ENCODE peak calls at places on chromosomes 12 and 14, in eight cellular contexts. One of them, this sample, is unnamed.

GRCh38 chr12:70920251-70920851 is at the start of gene PTPRR:
- DNase-seq in right lobe of liver: no peak
- DNase-seq in lower leg skin: no peak
- DNase-seq in GM13976: no peak
- DNase-seq in NCI-H2081: peak
- DNase-seq in activated T-helper 9 cell treated with anti-CD3 and anti-CD28 coated beads, Interleukin-2, amount 50 U/mL, for 16 hours: no peak
- DNase-seq in mucosa of gallbladder: no peak
- DNase-seq in naive thymus-derived CD8-positive, alpha-beta T cell: no peak
- DNase-seq in this sample: no peak

GRCh38 chr12:19183121-19183838 is 53.7 kb downstream of the PLEKHA5 start:
- DNase-seq in NCI-H2081: no peak
- DNase-seq in mucosa of gallbladder: no peak
- DNase-seq in naive thymus-derived CD8-positive, alpha-beta T cell: no peak
- DNase-seq in GM13976: no peak
- DNase-seq in activated T-helper 9 cell treated with anti-CD3 and anti-CD28 coated beads, Interleukin-2, amount 50 U/mL, for 16 hours: no peak
- DNase-seq in lower leg skin: no peak
- DNase-seq in right lobe of liver: no peak
- DNase-seq in this sample: no peak

GRCh38 chr14:47040490-47040889 is 388.9 kb upstream of the RPL10L start:
- DNase-seq in naive thymus-derived CD8-positive, alpha-beta T cell: no peak
- DNase-seq in NCI-H2081: peak
- DNase-seq in activated T-helper 9 cell treated with anti-CD3 and anti-CD28 coated beads, Interleukin-2, amount 50 U/mL, for 16 hours: no peak
- DNase-seq in mucosa of gallbladder: peak
- DNase-seq in lower leg skin: peak
- DNase-seq in GM13976: no peak
- DNase-seq in right lobe of liver: no peak
- DNase-seq in this sample: no peak

GRCh38 chr14:30957813-30958370 is 67.6 kb upstream of the AP4S1 start:
- DNase-seq in mucosa of gallbladder: peak
- DNase-seq in GM13976: no peak
- DNase-seq in activated T-helper 9 cell treated with anti-CD3 and anti-CD28 coated beads, Interleukin-2, amount 50 U/mL, for 16 hours: no peak
- DNase-seq in lower leg skin: no peak
- DNase-seq in NCI-H2081: no peak
- DNase-seq in naive thymus-derived CD8-positive, alpha-beta T cell: no peak
- DNase-seq in right lobe of liver: peak
- DNase-seq in this sample: no peak

GRCh38 chr14:33120341-33120740 is 181.7 kb downstream of the NPAS3 start:
- DNase-seq in mucosa of gallbladder: no peak
- DNase-seq in lower leg skin: no peak
- DNase-seq in activated T-helper 9 cell treated with anti-CD3 and anti-CD28 coated beads, Interleukin-2, amount 50 U/mL, for 16 hours: no peak
- DNase-seq in NCI-H2081: no peak
- DNase-seq in right lobe of liver: no peak
- DNase-seq in naive thymus-derived CD8-positive, alpha-beta T cell: no peak
- DNase-seq in GM13976: no peak
- DNase-seq in this sample: no peak

GRCh38 chr14:55814064-55814463 is 234.1 kb downstream of the KTN1 start:
- DNase-seq in NCI-H2081: no peak
- DNase-seq in mucosa of gallbladder: no peak
- DNase-seq in activated T-helper 9 cell treated with anti-CD3 and anti-CD28 coated beads, Interleukin-2, amount 50 U/mL, for 16 hours: no peak
- DNase-seq in naive thymus-derived CD8-positive, alpha-beta T cell: no peak
- DNase-seq in right lobe of liver: no peak
- DNase-seq in lower leg skin: no peak
- DNase-seq in GM13976: no peak
- DNase-seq in this sample: no peak

GRCh38 chr12:1328385-1328784 is 266.0 kb downstream of the FBXL14 start:
- DNase-seq in GM13976: no peak
- DNase-seq in NCI-H2081: no peak
- DNase-seq in right lobe of liver: no peak
- DNase-seq in activated T-helper 9 cell treated with anti-CD3 and anti-CD28 coated beads, Interleukin-2, amount 50 U/mL, for 16 hours: no peak
- DNase-seq in mucosa of gallbladder: peak
- DNase-seq in naive thymus-derived CD8-positive, alpha-beta T cell: no peak
- DNase-seq in lower leg skin: no peak
- DNase-seq in this sample: no peak

GRCh38 chr14:55699131-55700057 is 119.4 kb downstream of the KTN1 start:
- DNase-seq in lower leg skin: no peak
- DNase-seq in naive thymus-derived CD8-positive, alpha-beta T cell: no peak
- DNase-seq in mucosa of gallbladder: no peak
- DNase-seq in activated T-helper 9 cell treated with anti-CD3 and anti-CD28 coated beads, Interleukin-2, amount 50 U/mL, for 16 hours: no peak
- DNase-seq in NCI-H2081: no peak
- DNase-seq in right lobe of liver: no peak
- DNase-seq in GM13976: no peak
- DNase-seq in this sample: no peak

GRCh38 chr12:59736786-59737185 is 141.0 kb downstream of the SLC16A7 start:
- DNase-seq in right lobe of liver: no peak
- DNase-seq in naive thymus-derived CD8-positive, alpha-beta T cell: no peak
- DNase-seq in GM13976: no peak
- DNase-seq in activated T-helper 9 cell treated with anti-CD3 and anti-CD28 coated beads, Interleukin-2, amount 50 U/mL, for 16 hours: no peak
- DNase-seq in lower leg skin: no peak
- DNase-seq in mucosa of gallbladder: no peak
- DNase-seq in NCI-H2081: no peak
- DNase-seq in this sample: no peak

GRCh38 chr12:26878661-26879119 is 45.7 kb upstream of the ITPR2 start:
- DNase-seq in naive thymus-derived CD8-positive, alpha-beta T cell: no peak
- DNase-seq in NCI-H2081: peak
- DNase-seq in lower leg skin: peak
- DNase-seq in GM13976: no peak
- DNase-seq in mucosa of gallbladder: peak
- DNase-seq in right lobe of liver: peak
- DNase-seq in activated T-helper 9 cell treated with anti-CD3 and anti-CD28 coated beads, Interleukin-2, amount 50 U/mL, for 16 hours: no peak
- DNase-seq in this sample: no peak

GRCh38 chr14:90518075-90518940 is 121.5 kb downstream of the CALM1 start:
- DNase-seq in activated T-helper 9 cell treated with anti-CD3 and anti-CD28 coated beads, Interleukin-2, amount 50 U/mL, for 16 hours: no peak
- DNase-seq in lower leg skin: no peak
- DNase-seq in right lobe of liver: no peak
- DNase-seq in mucosa of gallbladder: no peak
- DNase-seq in naive thymus-derived CD8-positive, alpha-beta T cell: no peak
- DNase-seq in GM13976: no peak
- DNase-seq in NCI-H2081: no peak
- DNase-seq in this sample: no peak

GRCh38 chr12:47896633-47897032 is 8.2 kb downstream of the VDR start:
- DNase-seq in naive thymus-derived CD8-positive, alpha-beta T cell: no peak
- DNase-seq in right lobe of liver: no peak
- DNase-seq in lower leg skin: no peak
- DNase-seq in GM13976: no peak
- DNase-seq in activated T-helper 9 cell treated with anti-CD3 and anti-CD28 coated beads, Interleukin-2, amount 50 U/mL, for 16 hours: no peak
- DNase-seq in mucosa of gallbladder: peak
- DNase-seq in NCI-H2081: peak
- DNase-seq in this sample: no peak

GRCh38 chr12:130743606-130744005 is 27.5 kb upstream of the RIMBP2 start:
- DNase-seq in mucosa of gallbladder: no peak
- DNase-seq in activated T-helper 9 cell treated with anti-CD3 and anti-CD28 coated beads, Interleukin-2, amount 50 U/mL, for 16 hours: no peak
- DNase-seq in naive thymus-derived CD8-positive, alpha-beta T cell: no peak
- DNase-seq in lower leg skin: no peak
- DNase-seq in GM13976: no peak
- DNase-seq in NCI-H2081: no peak
- DNase-seq in right lobe of liver: no peak
- DNase-seq in this sample: no peak

GRCh38 chr12:5247144-5247543 is 184.8 kb upstream of the NTF3 start:
- DNase-seq in naive thymus-derived CD8-positive, alpha-beta T cell: no peak
- DNase-seq in GM13976: no peak
- DNase-seq in lower leg skin: no peak
- DNase-seq in activated T-helper 9 cell treated with anti-CD3 and anti-CD28 coated beads, Interleukin-2, amount 50 U/mL, for 16 hours: no peak
- DNase-seq in mucosa of gallbladder: no peak
- DNase-seq in right lobe of liver: no peak
- DNase-seq in NCI-H2081: no peak
- DNase-seq in this sample: no peak

GRCh38 chr12:27179399-27180214 is 64.5 kb upstream of the STK38L start:
- DNase-seq in NCI-H2081: no peak
- DNase-seq in GM13976: peak
- DNase-seq in mucosa of gallbladder: peak
- DNase-seq in lower leg skin: no peak
- DNase-seq in naive thymus-derived CD8-positive, alpha-beta T cell: no peak
- DNase-seq in right lobe of liver: no peak
- DNase-seq in activated T-helper 9 cell treated with anti-CD3 and anti-CD28 coated beads, Interleukin-2, amount 50 U/mL, for 16 hours: no peak
- DNase-seq in this sample: no peak

GRCh38 chr14:24259282-24260025 is 3.5 kb downstream of the TGM1 start:
- DNase-seq in activated T-helper 9 cell treated with anti-CD3 and anti-CD28 coated beads, Interleukin-2, amount 50 U/mL, for 16 hours: no peak
- DNase-seq in mucosa of gallbladder: no peak
- DNase-seq in right lobe of liver: no peak
- DNase-seq in naive thymus-derived CD8-positive, alpha-beta T cell: no peak
- DNase-seq in NCI-H2081: no peak
- DNase-seq in lower leg skin: peak
- DNase-seq in GM13976: no peak
- DNase-seq in this sample: no peak

GRCh38 chr14:55556929-55557623 is 22.9 kb upstream of the KTN1 start:
- DNase-seq in lower leg skin: peak
- DNase-seq in GM13976: no peak
- DNase-seq in NCI-H2081: no peak
- DNase-seq in naive thymus-derived CD8-positive, alpha-beta T cell: no peak
- DNase-seq in right lobe of liver: peak
- DNase-seq in activated T-helper 9 cell treated with anti-CD3 and anti-CD28 coated beads, Interleukin-2, amount 50 U/mL, for 16 hours: no peak
- DNase-seq in mucosa of gallbladder: peak
- DNase-seq in this sample: peak

GRCh38 chr14:103456167-103456835 is 66.3 kb downstream of the CKB start:
- DNase-seq in mucosa of gallbladder: no peak
- DNase-seq in activated T-helper 9 cell treated with anti-CD3 and anti-CD28 coated beads, Interleukin-2, amount 50 U/mL, for 16 hours: no peak
- DNase-seq in right lobe of liver: no peak
- DNase-seq in NCI-H2081: no peak
- DNase-seq in GM13976: no peak
- DNase-seq in lower leg skin: no peak
- DNase-seq in naive thymus-derived CD8-positive, alpha-beta T cell: no peak
- DNase-seq in this sample: no peak

GRCh38 chr12:990308-990648 is 745 bp upstream of the ERC1 start:
- DNase-seq in NCI-H2081: peak
- DNase-seq in naive thymus-derived CD8-positive, alpha-beta T cell: peak
- DNase-seq in lower leg skin: peak
- DNase-seq in GM13976: peak
- DNase-seq in right lobe of liver: peak
- DNase-seq in mucosa of gallbladder: peak
- DNase-seq in activated T-helper 9 cell treated with anti-CD3 and anti-CD28 coated beads, Interleukin-2, amount 50 U/mL, for 16 hours: peak
- DNase-seq in this sample: peak

GRCh38 chr14:102774391-102775153 is 2.7 kb upstream of the TRAF3 start:
- DNase-seq in lower leg skin: no peak
- DNase-seq in naive thymus-derived CD8-positive, alpha-beta T cell: peak
- DNase-seq in activated T-helper 9 cell treated with anti-CD3 and anti-CD28 coated beads, Interleukin-2, amount 50 U/mL, for 16 hours: peak
- DNase-seq in GM13976: peak
- DNase-seq in right lobe of liver: no peak
- DNase-seq in mucosa of gallbladder: peak
- DNase-seq in NCI-H2081: peak
- DNase-seq in this sample: no peak

GRCh38 chr14:95388699-95389098 is 69.0 kb upstream of the CLMN start:
- DNase-seq in mucosa of gallbladder: no peak
- DNase-seq in lower leg skin: peak
- DNase-seq in right lobe of liver: no peak
- DNase-seq in naive thymus-derived CD8-positive, alpha-beta T cell: no peak
- DNase-seq in NCI-H2081: no peak
- DNase-seq in GM13976: no peak
- DNase-seq in activated T-helper 9 cell treated with anti-CD3 and anti-CD28 coated beads, Interleukin-2, amount 50 U/mL, for 16 hours: no peak
- DNase-seq in this sample: no peak

GRCh38 chr14:34843011-34843554 is 32.1 kb downstream of the BAZ1A start:
- DNase-seq in naive thymus-derived CD8-positive, alpha-beta T cell: no peak
- DNase-seq in GM13976: peak
- DNase-seq in activated T-helper 9 cell treated with anti-CD3 and anti-CD28 coated beads, Interleukin-2, amount 50 U/mL, for 16 hours: no peak
- DNase-seq in right lobe of liver: no peak
- DNase-seq in lower leg skin: no peak
- DNase-seq in mucosa of gallbladder: no peak
- DNase-seq in NCI-H2081: no peak
- DNase-seq in this sample: no peak

GRCh38 chr14:105348169-105348944 is 33.8 kb downstream of the PACS2 start:
- DNase-seq in mucosa of gallbladder: no peak
- DNase-seq in NCI-H2081: no peak
- DNase-seq in lower leg skin: no peak
- DNase-seq in GM13976: no peak
- DNase-seq in activated T-helper 9 cell treated with anti-CD3 and anti-CD28 coated beads, Interleukin-2, amount 50 U/mL, for 16 hours: no peak
- DNase-seq in naive thymus-derived CD8-positive, alpha-beta T cell: no peak
- DNase-seq in right lobe of liver: no peak
- DNase-seq in this sample: peak

GRCh38 chr12:92080390-92081285 is 65.0 kb downstream of the BTG1 start:
- DNase-seq in GM13976: no peak
- DNase-seq in right lobe of liver: no peak
- DNase-seq in naive thymus-derived CD8-positive, alpha-beta T cell: no peak
- DNase-seq in activated T-helper 9 cell treated with anti-CD3 and anti-CD28 coated beads, Interleukin-2, amount 50 U/mL, for 16 hours: no peak
- DNase-seq in mucosa of gallbladder: no peak
- DNase-seq in NCI-H2081: no peak
- DNase-seq in lower leg skin: no peak
- DNase-seq in this sample: no peak

GRCh38 chr14:103014466-103015319 is 42.7 kb downstream of the CDC42BPB start:
- DNase-seq in mucosa of gallbladder: no peak
- DNase-seq in GM13976: no peak
- DNase-seq in right lobe of liver: no peak
- DNase-seq in naive thymus-derived CD8-positive, alpha-beta T cell: no peak
- DNase-seq in activated T-helper 9 cell treated with anti-CD3 and anti-CD28 coated beads, Interleukin-2, amount 50 U/mL, for 16 hours: no peak
- DNase-seq in lower leg skin: no peak
- DNase-seq in NCI-H2081: peak
- DNase-seq in this sample: no peak

GRCh38 chr14:64417042-64417770 is 29.1 kb downstream of the MTHFD1 start:
- DNase-seq in activated T-helper 9 cell treated with anti-CD3 and anti-CD28 coated beads, Interleukin-2, amount 50 U/mL, for 16 hours: no peak
- DNase-seq in mucosa of gallbladder: no peak
- DNase-seq in naive thymus-derived CD8-positive, alpha-beta T cell: no peak
- DNase-seq in GM13976: no peak
- DNase-seq in lower leg skin: peak
- DNase-seq in NCI-H2081: no peak
- DNase-seq in right lobe of liver: no peak
- DNase-seq in this sample: no peak

GRCh38 chr14:36928432-36928831 is 244.0 kb downstream of the SLC25A21 start:
- DNase-seq in right lobe of liver: no peak
- DNase-seq in GM13976: no peak
- DNase-seq in naive thymus-derived CD8-positive, alpha-beta T cell: no peak
- DNase-seq in NCI-H2081: no peak
- DNase-seq in mucosa of gallbladder: no peak
- DNase-seq in activated T-helper 9 cell treated with anti-CD3 and anti-CD28 coated beads, Interleukin-2, amount 50 U/mL, for 16 hours: no peak
- DNase-seq in lower leg skin: no peak
- DNase-seq in this sample: no peak

GRCh38 chr12:4939418-4940023 is 29.8 kb downstream of the KCNA1 start:
- DNase-seq in GM13976: no peak
- DNase-seq in NCI-H2081: peak
- DNase-seq in mucosa of gallbladder: no peak
- DNase-seq in activated T-helper 9 cell treated with anti-CD3 and anti-CD28 coated beads, Interleukin-2, amount 50 U/mL, for 16 hours: no peak
- DNase-seq in naive thymus-derived CD8-positive, alpha-beta T cell: no peak
- DNase-seq in lower leg skin: no peak
- DNase-seq in right lobe of liver: no peak
- DNase-seq in this sample: no peak

GRCh38 chr14:37078131-37078530 is 94.3 kb downstream of the SLC25A21 start:
- DNase-seq in right lobe of liver: no peak
- DNase-seq in lower leg skin: no peak
- DNase-seq in naive thymus-derived CD8-positive, alpha-beta T cell: no peak
- DNase-seq in activated T-helper 9 cell treated with anti-CD3 and anti-CD28 coated beads, Interleukin-2, amount 50 U/mL, for 16 hours: no peak
- DNase-seq in mucosa of gallbladder: no peak
- DNase-seq in GM13976: no peak
- DNase-seq in NCI-H2081: no peak
- DNase-seq in this sample: no peak

GRCh38 chr12:59833408-59833807 is 237.6 kb downstream of the SLC16A7 start:
- DNase-seq in activated T-helper 9 cell treated with anti-CD3 and anti-CD28 coated beads, Interleukin-2, amount 50 U/mL, for 16 hours: no peak
- DNase-seq in lower leg skin: no peak
- DNase-seq in NCI-H2081: no peak
- DNase-seq in mucosa of gallbladder: no peak
- DNase-seq in right lobe of liver: no peak
- DNase-seq in GM13976: no peak
- DNase-seq in naive thymus-derived CD8-positive, alpha-beta T cell: no peak
- DNase-seq in this sample: no peak

GRCh38 chr14:73717247-73717646 is 3.1 kb upstream of the PNMA1 start:
- DNase-seq in mucosa of gallbladder: peak
- DNase-seq in NCI-H2081: no peak
- DNase-seq in naive thymus-derived CD8-positive, alpha-beta T cell: no peak
- DNase-seq in lower leg skin: peak
- DNase-seq in GM13976: no peak
- DNase-seq in activated T-helper 9 cell treated with anti-CD3 and anti-CD28 coated beads, Interleukin-2, amount 50 U/mL, for 16 hours: no peak
- DNase-seq in right lobe of liver: no peak
- DNase-seq in this sample: no peak

GRCh38 chr12:122412851-122413433 is 9.5 kb downstream of the CLIP1 start:
- DNase-seq in GM13976: peak
- DNase-seq in mucosa of gallbladder: no peak
- DNase-seq in NCI-H2081: no peak
- DNase-seq in right lobe of liver: no peak
- DNase-seq in activated T-helper 9 cell treated with anti-CD3 and anti-CD28 coated beads, Interleukin-2, amount 50 U/mL, for 16 hours: no peak
- DNase-seq in lower leg skin: no peak
- DNase-seq in naive thymus-derived CD8-positive, alpha-beta T cell: no peak
- DNase-seq in this sample: no peak